ENCODE peak calls at places on chromosome 14, in five cellular contexts. Z is cardiac muscle cell, D is endodermal cell, F is epithelial cell of esophagus, W is left ventricle myocardium inferior. R is an unnamed sample.

GRCh38 chr14:76770521-76771431 is 9.5 kb downstream of the VASH1 start:
- DNase-seq in F (no peak), Z (no peak), D (peak; percentile 45), W (no peak), R (no peak)

GRCh38 chr14:44889600-44890479 is 71.9 kb downstream of the KLHL28 start:
- DNase-seq in Z (peak; percentile 44), D (no peak), W (no peak), F (no peak), R (no peak)

GRCh38 chr14:40685764-40686163 is 920.9 kb upstream of the LRFN5 start:
- DNase-seq in W (no peak), Z (no peak), D (no peak), F (no peak), R (no peak)

GRCh38 chr14:39154594-39155189 is 15.4 kb downstream of the TRAPPC6B start:
- DNase-seq in Z (no peak), W (no peak), F (no peak), D (no peak), R (no peak)

GRCh38 chr14:98433436-98433835 is 838.6 kb downstream of the BCL11B start:
- DNase-seq in W (no peak), Z (no peak), F (no peak), D (no peak), R (no peak)

GRCh38 chr14:94748667-94749347 is 21.1 kb downstream of the GSC start:
- DNase-seq in W (no peak), F (no peak), D (peak; percentile 88), Z (peak; percentile 66), R (no peak)

GRCh38 chr14:99757331-99758070 is 35.7 kb upstream of the EML1 start:
- DNase-seq in Z (no peak), D (no peak), W (no peak), F (peak; percentile 93), R (peak; percentile 79)

GRCh38 chr14:62443796-62444195 is 601.5 kb downstream of the KCNH5 start:
- DNase-seq in W (no peak), D (no peak), Z (no peak), F (peak; percentile 86), R (no peak)

GRCh38 chr14:26765768-26766550 is 168.1 kb upstream of the NOVA1 start:
- DNase-seq in Z (no peak), D (no peak), F (peak; percentile 53), W (peak; percentile 41), R (peak; percentile 88)

GRCh38 chr14:21913759-21914158 is 240.1 kb upstream of the OR4E1 start:
- DNase-seq in F (peak; percentile 75), W (no peak), Z (peak; percentile 84), D (peak; percentile 90), R (peak; percentile 3)

GRCh38 chr14:23008836-23009235 is 1.1 kb downstream of the C14orf93 start:
- DNase-seq in W (no peak), Z (no peak), F (no peak), D (no peak), R (no peak)

GRCh38 chr14:59154383-59154782 is 34.1 kb upstream of the DAAM1 start:
- DNase-seq in W (no peak), D (no peak), F (no peak), Z (no peak), R (no peak)

GRCh38 chr14:89331398-89331797 is 85.6 kb downstream of the FOXN3 start:
- DNase-seq in Z (no peak), F (no peak), W (no peak), D (no peak), R (no peak)

DNA sequence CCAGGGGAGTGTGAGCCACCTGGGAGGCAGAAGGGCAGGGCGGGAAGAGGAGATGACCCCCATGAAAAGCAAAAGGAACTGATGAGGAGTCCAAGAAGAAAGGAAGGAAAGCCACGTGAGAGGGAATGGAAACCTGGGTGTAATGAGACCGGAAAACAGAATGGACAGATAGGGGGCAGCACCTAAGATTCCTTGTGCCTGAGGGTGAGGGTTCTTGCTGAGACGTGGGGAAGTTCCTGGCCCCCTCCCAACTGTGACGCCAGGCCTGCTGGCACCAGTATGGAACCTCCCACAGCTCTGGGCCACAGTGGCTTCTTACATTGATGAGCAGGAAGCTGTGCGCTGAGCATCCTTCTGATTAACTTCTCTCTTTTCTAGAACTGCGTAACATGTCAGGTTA is 30.8 kb downstream of the TTC7B start:
- DNase-seq in D (peak; percentile 73), F (no peak), Z (no peak), W (no peak), R (no peak)
- TF ChIP-seq CTCF in D (peak; percentile 71), F (no peak), Z (peak; percentile 28), W (no peak), R (no peak)

GRCh38 chr14:52730708-52731111 is 744 bp downstream of the STYX start:
- DNase-seq in D (no peak), Z (no peak), W (no peak), F (peak; percentile 29), R (no peak)

GRCh38 chr14:52733824-52734223 is 3.9 kb downstream of the STYX start:
- DNase-seq in W (no peak), F (no peak), Z (no peak), D (peak; percentile 57), R (no peak)

GRCh38 chr14:52729585-52729924 is 411 bp upstream of the STYX start:
- DNase-seq in W (no peak), Z (no peak), D (no peak), F (no peak), R (no peak)

GRCh38 chr14:52724360-52724644 is 5.7 kb upstream of the STYX start:
- DNase-seq in D (no peak), Z (no peak), W (no peak), F (no peak), R (no peak)

DNA sequence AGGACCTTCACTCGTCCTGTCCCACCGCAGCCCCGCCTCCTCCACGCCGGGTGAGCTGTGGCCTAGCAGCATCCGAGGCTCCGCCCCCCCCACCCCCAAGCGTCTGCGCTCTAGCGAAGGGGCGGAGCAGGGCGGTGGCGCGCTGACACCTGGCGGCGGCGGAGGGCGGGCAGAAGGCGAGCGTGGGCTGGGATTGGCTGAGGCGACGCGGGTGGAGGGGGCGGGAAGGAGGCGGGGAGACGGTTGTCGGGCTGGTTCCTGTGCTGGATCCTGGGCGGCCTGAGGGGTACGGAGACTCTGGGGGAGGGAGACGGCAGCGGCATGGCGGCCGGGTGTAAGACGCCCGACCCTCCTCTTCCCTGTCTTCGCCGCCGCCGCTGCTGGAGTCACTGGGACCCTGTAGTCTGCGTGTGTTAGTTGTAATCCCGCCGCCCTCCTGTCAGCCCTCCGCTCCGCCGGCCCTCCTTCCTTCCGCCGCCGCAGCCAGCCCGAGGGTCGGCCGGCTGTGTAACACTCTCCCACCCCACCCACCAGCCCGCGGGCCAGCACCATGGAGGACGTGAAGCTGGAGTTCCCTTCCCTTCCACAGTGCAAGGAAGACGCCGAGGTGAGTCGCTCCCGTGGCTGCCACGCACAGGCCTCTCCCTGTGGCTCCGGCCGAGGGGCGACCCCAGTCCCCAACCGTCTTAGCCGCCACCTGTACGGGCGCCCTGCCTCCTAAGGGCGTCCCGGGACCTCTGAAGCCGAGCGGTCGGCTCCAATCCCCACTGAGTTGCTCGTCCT is at the start of gene STYX:
- DNase-seq in Z (peak; percentile 99), D (peak; percentile 100), W (peak; percentile 99), F (peak; percentile 99), R (peak; percentile 92)
- TF ChIP-seq CTCF in Z (no peak), D (peak; percentile 21), W (peak; percentile 47), F (no peak), R (no peak)

DNA sequence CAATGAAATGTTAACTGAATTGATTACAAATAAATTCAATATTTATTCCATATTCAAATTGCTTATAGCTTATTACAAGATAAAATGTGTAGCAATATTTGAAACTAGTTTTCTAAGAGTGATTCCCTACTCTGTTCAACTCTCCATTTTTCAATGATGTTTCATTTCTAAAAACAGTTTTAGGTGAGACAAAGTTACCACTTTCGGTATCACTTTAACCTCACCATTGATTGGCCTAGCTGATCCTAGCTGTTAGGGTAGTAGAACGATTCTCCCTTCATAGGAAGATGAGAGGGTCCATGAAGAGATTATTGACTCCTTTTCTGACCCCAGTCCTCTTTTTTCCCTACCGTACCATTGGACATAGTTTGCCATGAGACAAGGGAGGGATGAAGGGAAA is 373.3 kb downstream of the PRKD1 start:
- DNase-seq in F (no peak), Z (no peak), D (no peak), W (no peak), R (no peak)
- TF ChIP-seq CTCF in F (no peak), Z (no peak), D (no peak), W (no peak), R (no peak)

GRCh38 chr14:68796418-68797101 is 3.7 kb upstream of the ZFP36L1 start:
- DNase-seq in W (no peak), F (no peak), Z (no peak), D (peak; percentile 69), R (no peak)

GRCh38 chr14:68794856-68795601 is 2.2 kb upstream of the ZFP36L1 start:
- DNase-seq in D (peak; percentile 83), Z (no peak), W (no peak), F (peak; percentile 65), R (peak; percentile 98)

GRCh38 chr14:68797180-68797670 is 4.4 kb upstream of the ZFP36L1 start:
- DNase-seq in F (no peak), W (no peak), D (peak; percentile 89), Z (peak; percentile 55), R (no peak)

GRCh38 chr14:68794130-68794855 is 1.4 kb upstream of the ZFP36L1 start:
- DNase-seq in W (peak; percentile 90), F (peak; percentile 94), Z (peak; percentile 62), D (peak; percentile 81), R (peak; percentile 96)

DNA sequence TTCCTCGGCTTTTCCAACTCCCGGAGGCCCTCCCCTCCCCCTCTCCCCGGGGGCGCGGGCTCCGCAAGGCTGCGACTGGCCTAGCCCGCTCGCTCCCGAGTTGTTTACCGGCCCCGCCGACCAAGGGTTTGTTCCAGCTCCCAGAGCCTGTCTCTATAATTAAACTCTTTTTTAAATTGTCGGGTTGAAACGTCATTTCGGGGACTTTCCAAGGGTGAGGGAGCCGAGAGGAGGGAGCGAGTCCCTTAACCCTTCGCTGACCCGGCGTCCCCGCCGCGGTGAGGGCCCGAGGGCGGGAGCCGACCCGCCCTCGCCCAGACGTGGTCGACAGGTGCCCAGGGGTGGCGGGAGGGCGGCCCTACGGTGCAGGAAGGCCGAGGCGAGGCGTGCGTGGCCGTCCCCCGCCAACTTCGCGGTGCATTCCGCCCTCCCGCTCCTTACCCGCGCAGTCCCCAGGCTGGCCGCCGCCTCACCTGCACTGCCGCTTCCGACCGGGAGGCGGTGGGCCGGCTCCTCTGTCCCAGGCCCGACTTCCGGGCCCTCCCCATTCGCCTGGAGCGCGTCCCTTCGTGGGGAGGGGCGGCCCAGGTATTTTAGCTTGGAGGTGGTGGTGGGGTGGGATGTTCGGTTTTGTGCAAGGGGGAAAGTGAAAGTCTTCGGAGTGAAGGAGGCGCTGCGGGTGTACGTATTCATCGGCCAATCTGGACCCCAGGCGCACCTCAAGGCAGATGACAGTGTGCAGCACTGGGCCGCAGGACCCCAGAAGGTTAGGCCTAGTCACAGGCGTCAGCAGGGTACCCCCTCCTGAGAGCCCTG is 2.9 kb upstream of the ZFP36L1 start:
- DNase-seq in Z (peak; percentile 82), F (peak; percentile 84), W (peak; percentile 87), D (peak; percentile 93), R (no peak)
- TF ChIP-seq CTCF in Z (peak; percentile 58), F (peak; percentile 57), W (peak; percentile 86), D (peak; percentile 88), R (peak; percentile 55)

DNA sequence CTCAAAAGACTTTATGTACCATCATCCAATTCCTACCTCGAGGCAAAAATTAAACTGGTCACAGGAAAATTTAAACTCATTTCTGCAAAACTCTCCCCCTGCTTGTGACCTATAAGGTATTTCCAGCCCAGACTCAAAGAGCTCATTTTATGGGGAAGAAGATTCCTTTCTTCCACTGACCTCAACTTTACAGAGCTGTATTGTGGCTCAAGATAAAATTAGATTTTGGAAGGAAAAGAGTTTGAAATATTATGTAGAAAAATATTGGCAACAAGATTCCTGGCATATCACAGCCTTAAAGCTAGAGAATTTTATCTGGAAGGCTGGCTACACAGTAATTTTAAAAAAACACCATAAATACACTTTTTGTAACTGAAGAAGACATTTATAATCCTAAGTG is 91.7 kb downstream of the STXBP6 start:
- DNase-seq in F (no peak), Z (no peak), D (no peak), W (no peak), R (no peak)
- TF ChIP-seq CTCF in F (no peak), Z (no peak), D (no peak), W (no peak), R (no peak)

R was measured in AG09319.